ENCODE peak calls at places on chromosomes 1 and 21, in nine cellular contexts. W, G, B, J, Y, R, V, T and C are unnamed samples.

GRCh38 chr1:228210076-228210651 is 2.3 kb downstream of the OBSCN start:
- DNase-seq in J (no peak), B (no peak), R (no peak), G (no peak), W (no peak), Y (no peak), T (no peak), V (no peak), C (peak; percentile 88)

GRCh38 chr1:56948403-56949023 is 17.3 kb downstream of the C8B start:
- DNase-seq in W (peak; percentile 38), R (no peak), J (no peak), Y (no peak), T (no peak), B (no peak), V (no peak), G (peak; percentile 26), C (no peak)

GRCh38 chr1:112707217-112708001 is 482 bp upstream of the RHOC start:
- DNase-seq in R (peak; percentile 53), B (peak; percentile 52), Y (peak; percentile 44), J (no peak), V (peak; percentile 27), W (peak; percentile 75), T (no peak), G (peak; percentile 91), C (peak; percentile 77)

GRCh38 chr21:31034378-31034777 is 3.9 kb downstream of the KRTAP19-8 start:
- DNase-seq in T (no peak), R (no peak), B (no peak), Y (no peak), J (no peak), G (no peak), V (no peak), W (no peak), C (no peak)

GRCh38 chr1:204637985-204638356 is 47.6 kb downstream of the LRRN2 start:
- DNase-seq in R (no peak), B (peak; percentile 86), W (no peak), Y (no peak), J (no peak), T (no peak), G (no peak), V (no peak), C (no peak)

GRCh38 chr1:3070654-3071506 is 1.9 kb downstream of the PRDM16 start:
- DNase-seq in W (no peak), Y (no peak), B (no peak), G (peak; percentile 56), R (no peak), V (no peak), J (no peak), T (no peak), C (no peak)

GRCh38 chr1:178540646-178541045 is 27.7 kb downstream of the TEX35 start:
- DNase-seq in R (no peak), G (peak; percentile 65), W (peak; percentile 73), B (no peak), J (no peak), T (peak; percentile 68), Y (no peak), V (no peak), C (peak; percentile 39)

GRCh38 chr1:25820247-25821111 is 725 bp downstream of the MTFR1L start:
- DNase-seq in J (no peak), V (peak; percentile 50), B (peak; percentile 56), G (peak; percentile 87), R (peak; percentile 62), W (peak; percentile 48), T (no peak), Y (peak; percentile 45), C (no peak)

GRCh38 chr21:16534408-16535099 is 804.8 kb downstream of the USP25 start:
- DNase-seq in J (no peak), V (no peak), R (no peak), T (no peak), G (peak; percentile 23), Y (no peak), W (peak; percentile 85), B (peak; percentile 67), C (peak; percentile 42)

GRCh38 chr1:90784186-90784847 is 67.2 kb upstream of the BARHL2 start:
- DNase-seq in T (no peak), B (no peak), R (no peak), J (no peak), G (no peak), Y (no peak), V (no peak), W (no peak), C (no peak)

GRCh38 chr1:30376054-30376453 is 347.3 kb downstream of the MATN1 start:
- DNase-seq in V (no peak), B (no peak), J (no peak), G (no peak), Y (no peak), R (no peak), T (no peak), W (no peak), C (no peak)

GRCh38 chr1:6348511-6349191 is 44.9 kb downstream of the ACOT7 start:
- DNase-seq in W (peak; percentile 85), J (no peak), T (no peak), B (no peak), G (no peak), V (peak; percentile 16), Y (peak; percentile 29), R (peak; percentile 40), C (peak; percentile 59)

GRCh38 chr1:37128091-37128490 is 93.8 kb upstream of the GRIK3 start:
- DNase-seq in G (no peak), W (no peak), T (no peak), R (no peak), J (no peak), V (no peak), B (no peak), Y (no peak), C (no peak)